ENCODE peak calls at places on chromosomes 1 and 21, in five cellular contexts. I, W, K, U and J are unnamed samples.

GRCh38 chr1:17892225-17892624 is 137.1 kb downstream of the ACTL8 start:
- DNase-seq in I (no peak), W (no peak), K (no peak), U (no peak), J (no peak)

GRCh38 chr1:101769520-101769919 is 227.2 kb downstream of the OLFM3 start:
- DNase-seq in I (no peak), W (no peak), K (peak), U (no peak), J (no peak)

GRCh38 chr1:21532496-21532895 is 23.3 kb downstream of the ALPL start:
- DNase-seq in I (no peak), W (no peak), K (no peak), U (peak), J (no peak)

GRCh38 chr1:228544921-228545591 is 57.9 kb downstream of the RNF187 start:
- DNase-seq in I (no peak), W (no peak), K (no peak), U (no peak), J (no peak)

GRCh38 chr1:96234299-96234698 is 487.3 kb upstream of the PTBP2 start:
- DNase-seq in I (no peak), W (peak), K (no peak), U (no peak), J (peak)

GRCh38 chr1:117268926-117269378 is 58.2 kb upstream of the VTCN1 start:
- DNase-seq in I (no peak), W (no peak), K (no peak), U (no peak), J (no peak)

GRCh38 chr1:178232949-178233348 is 139.0 kb downstream of the RASAL2 start:
- DNase-seq in I (no peak), W (no peak), K (no peak), U (no peak), J (no peak)

GRCh38 chr1:45334308-45335245 is 5.4 kb upstream of the TOE1 start:
- DNase-seq in I (no peak), W (no peak), K (no peak), U (no peak), J (peak)

GRCh38 chr1:34827341-34827941 is 32.1 kb downstream of the SMIM12 start:
- DNase-seq in I (no peak), W (no peak), K (no peak), U (no peak), J (no peak)

GRCh38 chr21:37198989-37199924 is 67.9 kb downstream of the VPS26C start:
- DNase-seq in I (no peak), W (no peak), K (no peak), U (no peak), J (no peak)

GRCh38 chr1:48688102-48688760 is 88.5 kb downstream of the BEND5 start:
- DNase-seq in I (no peak), W (no peak), K (no peak), U (no peak), J (no peak)

GRCh38 chr21:27647401-27647800 is 680.5 kb upstream of the ADAMTS5 start:
- DNase-seq in I (no peak), W (no peak), K (no peak), U (no peak), J (no peak)

GRCh38 chr1:45945426-45945825 is 142.0 kb downstream of the MAST2 start:
- DNase-seq in I (no peak), W (no peak), K (no peak), U (no peak), J (peak)

GRCh38 chr1:63073530-63074306 is 248.6 kb upstream of the FOXD3 start:
- DNase-seq in I (no peak), W (no peak), K (no peak), U (no peak), J (no peak)

GRCh38 chr1:224768971-224769370 is 152.9 kb downstream of the CNIH3 start:
- DNase-seq in I (no peak), W (no peak), K (no peak), U (no peak), J (no peak)

GRCh38 chr1:26155370-26156284 is 3.3 kb upstream of the FAM110D start:
- DNase-seq in I (no peak), W (no peak), K (no peak), U (no peak), J (no peak)
- H3K4me3 ChIP-seq in I (no peak), W (no peak), K (no peak), U (no peak), J (no peak)

GRCh38 chr1:8395433-8395866 is 77.5 kb downstream of the SLC45A1 start:
- DNase-seq in I (no peak), W (no peak), K (peak), U (no peak), J (no peak)
- H3K27ac ChIP-seq in I (no peak), W (no peak), K (peak), U (peak), J (no peak)

DNA sequence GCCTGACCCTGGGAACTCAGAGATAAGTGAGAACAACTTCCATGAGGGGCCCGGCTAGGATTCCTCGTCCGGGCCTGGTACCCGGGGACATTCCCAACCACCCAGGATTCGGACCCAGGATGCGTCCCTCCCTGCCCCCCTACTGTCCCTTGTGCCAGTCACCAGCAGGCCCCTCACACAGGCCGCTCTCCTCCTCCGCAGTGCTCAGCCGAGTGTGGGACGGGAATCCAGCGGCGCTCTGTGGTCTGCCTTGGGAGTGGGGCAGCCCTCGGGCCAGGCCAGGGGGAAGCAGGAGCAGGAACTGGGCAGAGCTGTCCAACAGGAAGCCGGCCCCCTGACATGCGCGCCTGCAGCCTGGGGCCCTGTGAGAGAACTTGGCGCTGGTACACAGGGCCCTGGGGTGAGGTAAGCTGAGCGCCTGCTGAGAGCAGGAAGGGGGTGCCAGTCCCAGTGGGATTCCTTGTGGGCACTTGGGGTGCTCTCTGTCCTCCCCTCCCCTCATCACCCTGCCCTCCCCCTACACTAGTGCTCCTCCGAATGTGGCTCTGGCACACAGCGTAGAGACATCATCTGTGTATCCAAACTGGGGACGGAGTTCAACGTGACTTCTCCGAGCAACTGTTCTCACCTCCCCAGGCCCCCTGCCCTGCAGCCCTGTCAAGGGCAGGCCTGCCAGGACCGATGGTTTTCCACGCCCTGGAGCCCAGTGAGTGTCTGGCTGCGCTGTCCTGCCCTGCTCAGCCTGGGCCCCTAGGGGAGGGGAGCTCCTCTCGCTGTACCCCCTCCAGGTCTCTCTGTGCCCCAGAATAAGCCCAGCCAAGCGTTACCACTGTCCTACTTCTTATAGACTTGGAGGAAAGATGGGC is 9.8 kb downstream of the ADAMTSL4 start:
- DNase-seq in I (no peak), W (peak), K (no peak), U (peak), J (peak)
- H3K4me3 ChIP-seq in I (no peak), W (peak), K (no peak), U (no peak), J (no peak)

GRCh38 chr1:27438621-27439061 is 46.2 kb downstream of the GPR3 start:
- DNase-seq in I (no peak), W (no peak), K (no peak), U (no peak), J (no peak)
- H3K27ac ChIP-seq in I (no peak), W (no peak), K (peak), U (peak), J (peak)

DNA sequence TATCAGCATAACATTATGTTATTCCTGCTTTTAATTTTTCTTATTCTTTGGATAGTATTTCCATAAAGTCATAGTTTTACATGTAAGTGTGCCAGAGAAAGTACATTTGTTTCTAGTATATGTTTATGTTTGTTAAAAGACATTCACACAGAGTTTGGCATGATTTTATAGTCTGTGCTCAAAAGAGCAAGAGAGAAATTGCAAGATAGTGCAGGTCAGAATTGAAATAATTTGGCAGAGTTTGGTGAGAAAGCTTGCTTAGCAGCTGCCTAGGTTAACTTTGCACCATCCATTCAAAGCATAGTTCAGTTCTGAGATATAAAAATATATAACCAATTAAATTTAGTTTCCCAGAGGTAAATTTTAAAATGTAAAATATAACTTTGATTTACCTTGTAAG is 17.0 kb downstream of the NEK7 start:
- DNase-seq in I (no peak), W (no peak), K (no peak), U (no peak), J (no peak)
- H3K4me3 ChIP-seq in I (no peak), W (no peak), K (peak), U (no peak), J (no peak)

DNA sequence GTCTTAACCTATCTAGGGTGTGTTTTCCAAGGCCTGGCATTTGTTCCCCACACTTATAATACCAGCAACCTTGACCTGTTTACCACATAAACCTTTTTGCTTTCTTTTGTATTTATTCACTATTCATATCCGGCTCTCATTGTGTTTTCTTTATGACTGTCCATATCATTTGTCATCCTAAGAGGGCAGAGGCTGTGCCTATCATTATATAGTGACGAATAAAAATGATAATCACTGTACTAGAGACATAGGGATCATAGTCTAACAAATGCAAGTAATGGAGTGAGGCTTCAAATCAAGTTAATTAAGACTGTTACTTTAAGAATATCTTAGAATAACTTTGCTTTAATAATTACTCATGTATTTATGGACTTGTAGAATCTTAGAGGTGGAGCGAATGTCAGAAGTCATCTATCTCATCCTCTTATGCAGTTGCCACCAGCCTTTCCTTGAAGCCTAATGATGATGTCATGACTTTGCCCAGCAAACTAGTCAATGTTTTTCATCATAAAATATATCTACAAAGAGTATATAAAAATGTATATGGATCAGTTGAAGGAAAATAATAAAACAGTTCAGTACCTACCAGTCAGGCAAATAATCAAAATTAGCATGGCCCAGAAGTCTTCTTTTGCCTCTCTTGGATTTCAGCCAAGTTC is 4.7 kb upstream of the ETV3 start:
- DNase-seq in I (no peak), W (no peak), K (no peak), U (no peak), J (no peak)
- H3K27ac ChIP-seq in I (no peak), W (no peak), K (no peak), U (no peak), J (no peak)

DNA sequence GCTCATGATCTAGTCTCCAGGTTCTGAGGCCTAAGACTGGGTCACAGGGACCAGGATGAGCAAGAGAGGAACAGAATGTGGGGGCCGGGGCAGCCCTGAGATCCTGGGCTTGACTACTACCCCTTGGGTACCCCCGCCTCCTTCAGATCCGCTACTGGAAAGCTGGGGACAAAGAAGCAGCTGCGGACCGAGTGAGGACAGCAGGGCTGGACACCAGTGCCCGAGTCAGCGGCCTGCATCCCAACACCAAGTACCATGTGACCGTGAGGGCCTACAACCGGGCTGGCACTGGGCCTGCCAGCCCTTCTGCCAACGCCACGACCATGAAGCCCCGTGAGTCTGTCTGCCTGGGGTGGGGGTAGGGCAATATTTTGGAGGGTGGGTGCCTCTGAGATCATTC is 12.5 kb downstream of the TMEM81 start:
- DNase-seq in I (no peak), W (no peak), K (no peak), U (no peak), J (no peak)
- H3K4me3 ChIP-seq in I (no peak), W (no peak), K (no peak), U (no peak), J (no peak)

GRCh38 chr1:85306236-85306635 is 29.8 kb upstream of the BCL10 start:
- DNase-seq in I (no peak), W (no peak), K (no peak), U (no peak), J (no peak)

GRCh38 chr1:85308837-85309350 is 32.5 kb upstream of the BCL10 start:
- DNase-seq in I (no peak), W (no peak), K (no peak), U (no peak), J (no peak)

GRCh38 chr1:85311818-85312217 is 35.4 kb upstream of the BCL10 start:
- DNase-seq in I (no peak), W (no peak), K (no peak), U (no peak), J (no peak)

GRCh38 chr1:85303440-85304162 is 27.2 kb upstream of the BCL10 start:
- DNase-seq in I (no peak), W (no peak), K (peak), U (no peak), J (no peak)

DNA sequence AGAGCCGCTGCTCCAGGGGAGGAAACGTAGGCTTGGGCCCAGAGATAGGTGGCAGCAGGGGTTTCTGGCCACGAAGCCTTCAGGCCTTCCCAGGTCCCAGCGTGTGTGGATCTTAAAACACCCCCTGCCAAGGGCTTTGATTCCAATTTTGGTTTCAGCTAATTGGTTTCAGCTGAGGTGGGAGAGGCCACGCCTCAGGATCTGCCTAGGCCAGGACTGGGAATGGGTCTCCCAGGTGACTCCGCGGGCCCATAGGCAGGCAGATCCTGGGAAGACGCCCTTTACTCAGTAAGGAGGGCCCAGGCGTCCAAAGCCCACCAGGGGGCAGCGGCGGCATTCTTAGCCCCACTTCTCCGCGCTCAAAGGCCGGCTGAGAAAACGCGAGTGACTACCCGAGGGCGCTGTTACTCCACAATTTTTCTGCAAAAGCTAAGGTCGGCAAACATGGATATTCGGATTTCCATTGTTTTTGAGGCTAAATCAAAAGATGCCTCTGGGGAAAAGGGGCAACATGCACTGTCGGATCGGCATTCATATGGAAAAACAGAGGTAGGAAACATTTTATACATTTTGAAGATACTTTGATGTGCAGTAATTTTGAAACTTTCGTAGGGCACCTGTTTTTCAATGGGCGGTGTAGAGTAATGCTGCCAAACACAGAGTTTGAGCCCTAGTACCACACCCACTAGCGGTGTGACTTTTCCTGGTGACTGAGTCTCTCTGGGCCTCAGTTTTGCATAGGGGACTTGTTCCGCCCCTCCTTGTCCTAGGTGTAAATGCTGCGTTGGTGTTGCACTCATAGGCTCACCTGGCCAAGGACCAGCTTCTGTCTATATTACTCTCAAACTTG is 31.8 kb upstream of the BCL10 start:
- DNase-seq in I (peak), W (peak), K (peak), U (peak), J (peak)
- H3K27ac ChIP-seq in I (no peak), W (no peak), K (no peak), U (no peak), J (no peak)

GRCh38 chr1:221783437-221783836 is 41.5 kb upstream of the DUSP10 start:
- DNase-seq in I (peak), W (no peak), K (no peak), U (no peak), J (no peak)

GRCh38 chr1:221782970-221783369 is 41.1 kb upstream of the DUSP10 start:
- DNase-seq in I (no peak), W (no peak), K (no peak), U (no peak), J (no peak)

GRCh38 chr1:221782461-221782860 is 40.6 kb upstream of the DUSP10 start:
- DNase-seq in I (no peak), W (no peak), K (no peak), U (no peak), J (no peak)

GRCh38 chr1:221781102-221781744 is 39.3 kb upstream of the DUSP10 start:
- DNase-seq in I (no peak), W (no peak), K (no peak), U (no peak), J (no peak)

DNA sequence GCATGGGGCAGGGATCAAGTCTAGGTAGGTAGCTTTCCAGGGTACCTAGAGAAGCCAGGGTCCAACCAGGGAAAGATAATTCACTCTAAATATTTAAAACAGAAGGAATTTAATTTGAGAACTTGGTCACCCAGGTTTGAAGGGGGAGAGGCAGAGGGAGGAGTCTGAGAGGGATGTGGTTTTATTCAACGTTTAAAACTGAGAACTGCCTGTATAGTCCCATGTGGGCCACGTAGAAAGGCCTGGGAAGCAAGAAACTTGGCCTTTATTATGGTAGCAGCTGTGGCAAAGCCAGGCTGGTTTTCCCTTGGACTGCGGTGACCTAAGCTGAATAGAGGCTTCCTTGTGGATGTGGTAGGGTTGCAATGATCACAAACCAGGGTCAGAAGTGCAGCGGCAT is 42.0 kb upstream of the DUSP10 start:
- DNase-seq in I (no peak), W (no peak), K (no peak), U (no peak), J (no peak)
- H3K4me3 ChIP-seq in I (no peak), W (no peak), K (no peak), U (no peak), J (no peak)

GRCh38 chr1:231420959-231421615 is 1.0 kb downstream of the EGLN1 start:
- DNase-seq in I (peak), W (peak), K (peak), U (peak), J (peak)
- H3K27ac ChIP-seq in I (peak), W (peak), K (peak), U (peak), J (peak)